ENCODE peak calls at places on chromosomes 1 and 21, in eight cellular contexts. One of them, this sample, is unnamed.

GRCh38 chr1:215082532-215083407 is at the start of gene KCNK2:
- DNase-seq in glutamatergic neuron: peak; percentile 64
- DNase-seq in smooth muscle cell of the brain vasculature: no peak
- DNase-seq in pulmonary artery endothelial cell: no peak
- DNase-seq in stimulated activated CD4-positive, alpha-beta T cell treated with anti-CD3 and anti-CD28 coated beads, Interleukin-2, amount 100 ng/mL, for 4 hours: no peak
- DNase-seq in NCI-H345: peak; percentile 39
- DNase-seq in activated CD8-positive, alpha-beta memory T cell treated with anti-CD3 and anti-CD28 coated beads, Interleukin-2, amount 50 U/mL, for 48 hours: peak; percentile 50
- DNase-seq in GM12864: no peak
- DNase-seq in this sample: no peak

GRCh38 chr1:17725084-17725718 is 29.9 kb upstream of the ACTL8 start:
- DNase-seq in glutamatergic neuron: no peak
- DNase-seq in smooth muscle cell of the brain vasculature: no peak
- DNase-seq in pulmonary artery endothelial cell: no peak
- DNase-seq in stimulated activated CD4-positive, alpha-beta T cell treated with anti-CD3 and anti-CD28 coated beads, Interleukin-2, amount 100 ng/mL, for 4 hours: no peak
- DNase-seq in NCI-H345: peak; percentile 75
- DNase-seq in activated CD8-positive, alpha-beta memory T cell treated with anti-CD3 and anti-CD28 coated beads, Interleukin-2, amount 50 U/mL, for 48 hours: no peak
- DNase-seq in GM12864: no peak
- DNase-seq in this sample: no peak

GRCh38 chr1:199176713-199177112 is 537.9 kb downstream of the PTPRC start:
- DNase-seq in glutamatergic neuron: no peak
- DNase-seq in smooth muscle cell of the brain vasculature: no peak
- DNase-seq in pulmonary artery endothelial cell: no peak
- DNase-seq in stimulated activated CD4-positive, alpha-beta T cell treated with anti-CD3 and anti-CD28 coated beads, Interleukin-2, amount 100 ng/mL, for 4 hours: no peak
- DNase-seq in NCI-H345: no peak
- DNase-seq in activated CD8-positive, alpha-beta memory T cell treated with anti-CD3 and anti-CD28 coated beads, Interleukin-2, amount 50 U/mL, for 48 hours: no peak
- DNase-seq in GM12864: no peak
- DNase-seq in this sample: no peak

GRCh38 chr21:45986316-45987051 is 4.9 kb downstream of the COL6A1 start:
- DNase-seq in glutamatergic neuron: no peak
- DNase-seq in smooth muscle cell of the brain vasculature: no peak
- DNase-seq in pulmonary artery endothelial cell: no peak
- DNase-seq in stimulated activated CD4-positive, alpha-beta T cell treated with anti-CD3 and anti-CD28 coated beads, Interleukin-2, amount 100 ng/mL, for 4 hours: no peak
- DNase-seq in NCI-H345: no peak
- DNase-seq in activated CD8-positive, alpha-beta memory T cell treated with anti-CD3 and anti-CD28 coated beads, Interleukin-2, amount 50 U/mL, for 48 hours: no peak
- DNase-seq in GM12864: no peak
- DNase-seq in this sample: peak; percentile 64

GRCh38 chr1:220914283-220915116 is 35.3 kb downstream of the HLX start:
- DNase-seq in glutamatergic neuron: no peak
- DNase-seq in smooth muscle cell of the brain vasculature: no peak
- DNase-seq in pulmonary artery endothelial cell: no peak
- DNase-seq in stimulated activated CD4-positive, alpha-beta T cell treated with anti-CD3 and anti-CD28 coated beads, Interleukin-2, amount 100 ng/mL, for 4 hours: no peak
- DNase-seq in NCI-H345: no peak
- DNase-seq in activated CD8-positive, alpha-beta memory T cell treated with anti-CD3 and anti-CD28 coated beads, Interleukin-2, amount 50 U/mL, for 48 hours: no peak
- DNase-seq in GM12864: no peak
- DNase-seq in this sample: no peak

GRCh38 chr1:85437139-85437538 is 27.8 kb downstream of the DDAH1 start:
- DNase-seq in glutamatergic neuron: no peak
- DNase-seq in smooth muscle cell of the brain vasculature: no peak
- DNase-seq in pulmonary artery endothelial cell: no peak
- DNase-seq in stimulated activated CD4-positive, alpha-beta T cell treated with anti-CD3 and anti-CD28 coated beads, Interleukin-2, amount 100 ng/mL, for 4 hours: no peak
- DNase-seq in NCI-H345: no peak
- DNase-seq in activated CD8-positive, alpha-beta memory T cell treated with anti-CD3 and anti-CD28 coated beads, Interleukin-2, amount 50 U/mL, for 48 hours: no peak
- DNase-seq in GM12864: no peak
- DNase-seq in this sample: no peak

GRCh38 chr1:8116892-8117262 is 90.8 kb upstream of the ERRFI1 start:
- DNase-seq in glutamatergic neuron: no peak
- DNase-seq in smooth muscle cell of the brain vasculature: peak; percentile 91
- DNase-seq in pulmonary artery endothelial cell: no peak
- DNase-seq in stimulated activated CD4-positive, alpha-beta T cell treated with anti-CD3 and anti-CD28 coated beads, Interleukin-2, amount 100 ng/mL, for 4 hours: no peak
- DNase-seq in NCI-H345: no peak
- DNase-seq in activated CD8-positive, alpha-beta memory T cell treated with anti-CD3 and anti-CD28 coated beads, Interleukin-2, amount 50 U/mL, for 48 hours: no peak
- DNase-seq in GM12864: no peak
- DNase-seq in this sample: peak; percentile 92

GRCh38 chr1:94579876-94580294 is 38.3 kb upstream of the F3 start:
- DNase-seq in glutamatergic neuron: no peak
- DNase-seq in smooth muscle cell of the brain vasculature: peak; percentile 64
- DNase-seq in pulmonary artery endothelial cell: no peak
- DNase-seq in stimulated activated CD4-positive, alpha-beta T cell treated with anti-CD3 and anti-CD28 coated beads, Interleukin-2, amount 100 ng/mL, for 4 hours: no peak
- DNase-seq in NCI-H345: no peak
- DNase-seq in activated CD8-positive, alpha-beta memory T cell treated with anti-CD3 and anti-CD28 coated beads, Interleukin-2, amount 50 U/mL, for 48 hours: no peak
- DNase-seq in GM12864: no peak
- DNase-seq in this sample: no peak

This sample was measured in sigmoid colon.